ENCODE peak calls at places on chromosomes 12 and 14, in eight cellular contexts. Q is activated naive CD4-positive, alpha-beta T cell; W is NCI-H2029; Z is iris pigment epithelial cell; B is left ventricle myocardium inferior; O is GM20000; Y is Right ventricle myocardium inferior; R is kidney tubule cell. U is an unnamed sample.

GRCh38 chr12:116879509-116880212 is 1.6 kb downstream of the HRK start:
- DNase-seq in B (no peak), Z (no peak), Y (no peak), R (no peak), W (no peak), O (peak), Q (no peak), U (no peak)

GRCh38 chr12:87801860-87802720 is 227.1 kb downstream of the C12orf50 start:
- DNase-seq in B (no peak), W (peak), R (no peak), O (no peak), Z (no peak), Q (no peak), Y (no peak), U (no peak)

GRCh38 chr12:111412007-111412829 is 6.5 kb downstream of the SH2B3 start:
- DNase-seq in W (no peak), Q (no peak), O (no peak), R (peak), Z (no peak), B (peak), Y (no peak), U (no peak)

GRCh38 chr12:57087689-57088441 is 1.0 kb upstream of the NAB2 start:
- DNase-seq in Z (peak), B (peak), R (peak), Y (peak), Q (peak), O (peak), W (peak), U (no peak)

GRCh38 chr12:31929140-31929526 is 30.1 kb upstream of the RESF1 start:
- DNase-seq in Q (no peak), R (no peak), O (no peak), Y (no peak), B (no peak), W (no peak), Z (no peak), U (peak)

GRCh38 chr12:121783771-121784170 is 9.7 kb downstream of the RHOF start:
- DNase-seq in B (no peak), Q (no peak), R (peak), W (no peak), Y (peak), Z (no peak), O (no peak), U (no peak)

GRCh38 chr14:34536951-34537676 is 2.4 kb downstream of the EAPP start:
- DNase-seq in Y (no peak), R (peak), B (no peak), W (no peak), Z (peak), Q (no peak), O (no peak), U (no peak)

GRCh38 chr12:52168019-52168717 is 23.6 kb downstream of the KRT80 start:
- DNase-seq in W (no peak), R (peak), Z (peak), Q (no peak), O (no peak), B (no peak), Y (peak), U (no peak)

GRCh38 chr12:96457191-96457930 is 32.0 kb upstream of the CFAP54 start:
- DNase-seq in O (no peak), Y (no peak), W (peak), R (peak), Q (no peak), Z (no peak), B (no peak), U (no peak)

GRCh38 chr12:102401087-102401486 is 79.3 kb downstream of the IGF1 start:
- DNase-seq in O (no peak), Q (no peak), W (no peak), Z (no peak), Y (no peak), R (no peak), B (no peak), U (no peak)

GRCh38 chr12:75977952-75978671 is 53.5 kb downstream of the PHLDA1 start:
- DNase-seq in O (peak), B (no peak), W (no peak), Y (no peak), Q (peak), Z (peak), R (peak), U (peak)

GRCh38 chr14:60184597-60185555 is 19.7 kb upstream of the DHRS7 start:
- DNase-seq in O (no peak), Q (no peak), R (no peak), Y (no peak), Z (no peak), B (no peak), W (no peak), U (no peak)

GRCh38 chr12:50221228-50222008 is 54.2 kb upstream of the CERS5 start:
- DNase-seq in R (peak), Z (peak), B (no peak), O (no peak), W (peak), Y (no peak), Q (no peak), U (no peak)

GRCh38 chr12:5556033-5556614 is 124.2 kb downstream of the NTF3 start:
- DNase-seq in R (no peak), Z (no peak), W (no peak), Q (no peak), B (no peak), O (no peak), Y (no peak), U (no peak)

GRCh38 chr14:62329427-62329826 is 567.2 kb downstream of the SNAPC1 start:
- DNase-seq in W (no peak), Y (no peak), Q (no peak), B (no peak), R (no peak), Z (peak), O (no peak), U (no peak)

GRCh38 chr12:101769865-101770264 is 30.6 kb upstream of the SYCP3 start:
- DNase-seq in Z (no peak), R (no peak), Y (no peak), W (peak), B (no peak), O (no peak), Q (no peak), U (no peak)

GRCh38 chr12:77965790-77966189 is 135.1 kb downstream of the NAV3 start:
- DNase-seq in Y (no peak), O (no peak), R (no peak), Z (no peak), Q (no peak), W (no peak), B (no peak), U (no peak)

GRCh38 chr14:65303185-65303901 is 109.2 kb upstream of the FUT8 start:
- DNase-seq in Z (peak), Q (no peak), R (peak), B (no peak), W (no peak), Y (no peak), O (no peak), U (no peak)

GRCh38 chr12:57461904-57462306 is 2.3 kb downstream of the GLI1 start:
- DNase-seq in R (no peak), O (peak), Y (no peak), W (no peak), B (no peak), Q (no peak), Z (peak), U (no peak)

GRCh38 chr14:99261916-99262787 is 9.8 kb downstream of the BCL11B start:
- DNase-seq in W (no peak), R (no peak), Z (no peak), Y (no peak), Q (no peak), B (no peak), O (no peak), U (no peak)

GRCh38 chr12:93766802-93767523 is 89.8 kb downstream of the CRADD start:
- DNase-seq in O (peak), Y (no peak), B (no peak), Q (no peak), R (peak), W (peak), Z (peak), U (no peak)